ENCODE peak calls at places on chromosome 6, in seven cellular contexts. G is ELF-1, L is DND-41, F is AG09309, V is activated T-cell treated with anti-CD3 and anti-CD28 coated beads for 1 hour, K is heart right ventricle, N is endothelial cell. I is an unnamed sample.

GRCh38 chr6:130105996-130106704 is 87.8 kb downstream of the L3MBTL3 start:
- DNase-seq in G (no peak), L (no peak), F (no peak), V (no peak), K (no peak), N (no peak), I (no peak)

GRCh38 chr6:25138697-25139051 is 140.5 kb upstream of the CARMIL1 start:
- DNase-seq in G (no peak), L (no peak), F (no peak), V (no peak), K (no peak), N (no peak), I (no peak)

GRCh38 chr6:166488701-166489100 is 97.8 kb downstream of the RAMACL start:
- DNase-seq in G (no peak), L (no peak), F (no peak), V (no peak), K (no peak), N (no peak), I (no peak)

GRCh38 chr6:168626046-168626445 is 185.1 kb downstream of the SMOC2 start:
- DNase-seq in G (no peak), L (no peak), F (no peak), V (no peak), K (no peak), N (no peak), I (no peak)

GRCh38 chr6:30219244-30219643 is 6.0 kb upstream of the TRIM26 start:
- DNase-seq in G (peak), L (peak), F (no peak), V (peak), K (no peak), N (peak), I (peak)

GRCh38 chr6:161254126-161254753 is 19.6 kb downstream of the AGPAT4 start:
- DNase-seq in G (peak), L (no peak), F (no peak), V (no peak), K (no peak), N (no peak), I (no peak)

GRCh38 chr6:47629954-47630353 is 68.4 kb upstream of the ADGRF4 start:
- DNase-seq in G (no peak), L (no peak), F (no peak), V (no peak), K (no peak), N (no peak), I (no peak)

GRCh38 chr6:134372603-134373281 is 54.8 kb upstream of the SGK1 start:
- DNase-seq in G (no peak), L (no peak), F (peak), V (no peak), K (peak), N (no peak), I (no peak)

GRCh38 chr6:166466178-166467122 is 83.7 kb upstream of the MPC1 start:
- DNase-seq in G (no peak), L (no peak), F (peak), V (no peak), K (no peak), N (no peak), I (peak)